ENCODE peak calls at places on chromosomes 2 and 18, in five cellular contexts. K, V, F, O and M are unnamed samples.

GRCh38 chr18:23207191-23207955 is 72.1 kb downstream of the CABLES1 start:
- DNase-seq in K (no peak), V (no peak), F (no peak), O (no peak), M (no peak)

GRCh38 chr2:6342273-6342920 is 523.3 kb downstream of the CMPK2 start:
- DNase-seq in K (no peak), V (no peak), F (no peak), O (no peak), M (no peak)

GRCh38 chr18:77080283-77080682 is 52.3 kb downstream of the MBP start:
- DNase-seq in K (no peak), V (peak), F (no peak), O (peak), M (peak)

GRCh38 chr2:105104208-105104731 is 66.4 kb downstream of the MRPS9 start:
- DNase-seq in K (no peak), V (no peak), F (no peak), O (no peak), M (no peak)

GRCh38 chr2:10281891-10282290 is 20.8 kb upstream of the HPCAL1 start:
- DNase-seq in K (no peak), V (no peak), F (no peak), O (no peak), M (no peak)

GRCh38 chr2:157940024-157940423 is 63.9 kb upstream of the ACVR1 start:
- DNase-seq in K (no peak), V (no peak), F (no peak), O (no peak), M (no peak)

GRCh38 chr2:54899576-54900200 is 150.6 kb downstream of the RTN4 start:
- DNase-seq in K (peak), V (no peak), F (no peak), O (no peak), M (no peak)

GRCh38 chr18:49907346-49907929 is 94.1 kb upstream of the ACAA2 start:
- DNase-seq in K (no peak), V (no peak), F (no peak), O (no peak), M (no peak)

GRCh38 chr2:221596192-221596591 is 24.1 kb upstream of the EPHA4 start:
- DNase-seq in K (no peak), V (no peak), F (no peak), O (no peak), M (no peak)

GRCh38 chr2:99858951-99859596 is 283.3 kb downstream of the AFF3 start:
- DNase-seq in K (no peak), V (no peak), F (no peak), O (no peak), M (no peak)

GRCh38 chr2:210523650-210524289 is 32.6 kb upstream of the CPS1 start:
- DNase-seq in K (no peak), V (no peak), F (no peak), O (no peak), M (no peak)

GRCh38 chr2:41414486-41415230 is 633.2 kb upstream of the PKDCC start:
- DNase-seq in K (no peak), V (no peak), F (no peak), O (no peak), M (peak)

GRCh38 chr2:101597347-101597944 is 100.1 kb upstream of the MAP4K4 start:
- DNase-seq in K (no peak), V (no peak), F (no peak), O (peak), M (no peak)

GRCh38 chr2:46815121-46815802 is 100.3 kb downstream of the MCFD2 start:
- DNase-seq in K (no peak), V (no peak), F (no peak), O (no peak), M (no peak)

GRCh38 chr2:218070587-218070986 is 1.5 kb downstream of the RUFY4 start:
- DNase-seq in K (no peak), V (no peak), F (no peak), O (no peak), M (no peak)

GRCh38 chr2:42804891-42805290 is 12.5 kb upstream of the HAAO start:
- DNase-seq in K (no peak), V (no peak), F (peak), O (no peak), M (no peak)

GRCh38 chr2:241801611-241802420 is 7.2 kb upstream of the NEU4 start:
- DNase-seq in K (no peak), V (no peak), F (no peak), O (peak), M (no peak)

GRCh38 chr18:12531747-12532146 is 124.0 kb downstream of the PRELID3A start:
- DNase-seq in K (no peak), V (no peak), F (no peak), O (no peak), M (no peak)

GRCh38 chr2:26805241-26805676 is 19.4 kb downstream of the CENPA start:
- DNase-seq in K (no peak), V (no peak), F (no peak), O (no peak), M (no peak)

GRCh38 chr18:59467497-59467896 is 108.4 kb upstream of the LMAN1 start:
- DNase-seq in K (no peak), V (no peak), F (no peak), O (no peak), M (no peak)

GRCh38 chr18:7017013-7017412 is 100.6 kb downstream of the LAMA1 start:
- DNase-seq in K (no peak), V (no peak), F (no peak), O (no peak), M (no peak)